ENCODE peak calls at places on chromosomes 7 and 10, in ten cellular contexts. O is ovary, A is suprapubic skin, V is breast epithelium, E is Caco-2, G is right atrium auricular region, U is IMR-90, L is SK-N-SH, R is Panc1, T is neural progenitor cell. K is an unnamed sample.

GRCh38 chr7:148151778-148152177 is 438.8 kb upstream of the C7orf33 start:
- DNase-seq in O (no peak), A (no peak), V (no peak), E (no peak), G (no peak), U (no peak), L (no peak), R (no peak), T (no peak), K (no peak)

GRCh38 chr10:80324086-80324485 is 32.5 kb downstream of the DYDC1 start:
- DNase-seq in O (no peak), A (no peak), V (no peak), E (no peak), G (no peak), U (peak; percentile 16), L (no peak), R (no peak), T (no peak), K (peak; percentile 21)

GRCh38 chr10:71553371-71553900 is 156.7 kb downstream of the CDH23 start:
- DNase-seq in O (no peak), A (no peak), V (no peak), E (no peak), G (no peak), U (no peak), L (no peak), R (no peak), T (peak; percentile 48), K (no peak)

GRCh38 chr10:92690211-92691041 is 671 bp downstream of the HHEX start:
- DNase-seq in O (no peak), A (no peak), V (peak; percentile 36), E (no peak), G (no peak), U (peak; percentile 69), L (peak; percentile 59), R (no peak), T (peak; percentile 58), K (peak; percentile 31)

GRCh38 chr10:2329082-2329481 is 591.8 kb upstream of the ADARB2 start:
- DNase-seq in O (no peak), A (no peak), V (no peak), E (no peak), G (no peak), U (no peak), L (no peak), R (no peak), T (no peak), K (no peak)

GRCh38 chr7:84647797-84648762 is 453.5 kb upstream of the SEMA3A start:
- DNase-seq in O (no peak), A (no peak), V (no peak), E (no peak), G (no peak), U (peak; percentile 94), L (no peak), R (no peak), T (no peak), K (no peak)

GRCh38 chr10:49622426-49623425 is 8.9 kb downstream of the CHAT start:
- DNase-seq in O (no peak), A (peak; percentile 35), V (no peak), E (peak; percentile 19), G (no peak), U (no peak), L (no peak), R (no peak), T (no peak), K (no peak)

GRCh38 chr7:121558288-121558687 is 162.2 kb upstream of the FAM3C start:
- DNase-seq in O (no peak), A (no peak), V (no peak), E (no peak), G (no peak), U (no peak), L (no peak), R (no peak), T (peak; percentile 51), K (no peak)

GRCh38 chr7:49692516-49692915 is 80.9 kb upstream of the VWC2 start:
- DNase-seq in O (no peak), A (no peak), V (no peak), E (no peak), G (no peak), U (no peak), L (no peak), R (no peak), T (no peak), K (no peak)

DNA sequence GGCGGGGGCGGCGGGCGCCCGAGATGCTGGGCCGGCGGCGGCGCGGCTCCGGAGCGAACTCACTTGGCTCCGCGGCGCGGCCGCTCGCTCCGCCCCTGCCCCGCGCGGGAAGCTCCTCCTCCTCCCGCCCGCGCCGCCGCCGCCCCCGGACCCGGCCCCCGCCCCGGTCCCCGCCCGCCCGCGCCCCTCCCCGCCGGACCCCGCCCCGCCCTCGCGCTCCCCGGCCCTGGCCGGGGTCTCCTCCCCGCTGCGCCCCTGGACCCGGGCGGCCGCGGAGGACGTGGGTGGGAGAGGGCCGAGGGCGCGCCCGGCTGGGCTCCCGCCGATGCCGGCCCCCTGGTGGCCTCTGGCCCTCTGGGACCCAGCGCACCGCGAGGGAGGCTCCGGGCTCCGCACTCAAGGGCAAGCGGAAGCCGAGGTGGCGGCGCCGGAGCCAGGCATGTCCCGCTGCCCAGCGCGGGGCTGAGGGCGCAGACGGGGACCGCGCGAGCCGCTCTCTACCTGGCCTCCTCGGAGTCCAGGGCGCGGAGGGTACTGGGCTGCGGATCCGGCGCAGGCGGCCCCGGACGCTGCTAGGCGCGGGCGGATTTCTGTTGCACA is at the start of gene TCERG1L:
- DNase-seq in O (peak; percentile 42), A (no peak), V (no peak), E (no peak), G (no peak), U (no peak), L (peak; percentile 88), R (no peak), T (peak; percentile 83), K (no peak)
- H3K4me3 ChIP-seq in O (peak within 1 kb of the TSS; percentile 28), A (peak within 1 kb of the TSS; percentile 49), V (peak within 1 kb of the TSS; percentile 53), E (no peak within 1 kb of the TSS), G (peak within 1 kb of the TSS; percentile 30), U (no peak within 1 kb of the TSS), L (peak within 1 kb of the TSS; percentile 29), R (no peak within 1 kb of the TSS), T (peak within 1 kb of the TSS; percentile 70), K (no peak within 1 kb of the TSS)

GRCh38 chr10:69965919-69966662 is 86.6 kb upstream of the MACROH2A2 start:
- DNase-seq in O (no peak), A (no peak), V (peak; percentile 10), E (no peak), G (peak; percentile 28), U (peak; percentile 70), L (no peak), R (no peak), T (no peak), K (peak; percentile 10)

GRCh38 chr10:69965086-69965485 is 87.6 kb upstream of the MACROH2A2 start:
- DNase-seq in O (no peak), A (no peak), V (peak; percentile 3), E (no peak), G (peak; percentile 48), U (no peak), L (no peak), R (no peak), T (no peak), K (no peak)

GRCh38 chr10:69972951-69973350 is 79.7 kb upstream of the MACROH2A2 start:
- DNase-seq in O (no peak), A (no peak), V (no peak), E (no peak), G (no peak), U (peak; percentile 85), L (no peak), R (no peak), T (no peak), K (no peak)

GRCh38 chr10:69969961-69970360 is 82.7 kb upstream of the MACROH2A2 start:
- DNase-seq in O (no peak), A (no peak), V (peak; percentile 13), E (no peak), G (no peak), U (no peak), L (no peak), R (no peak), T (no peak), K (no peak)

GRCh38 chr10:69968830-69969229 is 83.8 kb upstream of the MACROH2A2 start:
- DNase-seq in O (no peak), A (no peak), V (peak; percentile 16), E (no peak), G (no peak), U (peak; percentile 33), L (peak; percentile 45), R (no peak), T (peak; percentile 63), K (peak; percentile 42)
- TF ChIP-seq CTCF in O (no peak), A (no peak), V (no peak), E (peak; percentile 32), G (no peak), U (peak; percentile 27), L (peak; percentile 40), R (peak; percentile 72), T (peak; percentile 55), K (peak; percentile 26)

DNA sequence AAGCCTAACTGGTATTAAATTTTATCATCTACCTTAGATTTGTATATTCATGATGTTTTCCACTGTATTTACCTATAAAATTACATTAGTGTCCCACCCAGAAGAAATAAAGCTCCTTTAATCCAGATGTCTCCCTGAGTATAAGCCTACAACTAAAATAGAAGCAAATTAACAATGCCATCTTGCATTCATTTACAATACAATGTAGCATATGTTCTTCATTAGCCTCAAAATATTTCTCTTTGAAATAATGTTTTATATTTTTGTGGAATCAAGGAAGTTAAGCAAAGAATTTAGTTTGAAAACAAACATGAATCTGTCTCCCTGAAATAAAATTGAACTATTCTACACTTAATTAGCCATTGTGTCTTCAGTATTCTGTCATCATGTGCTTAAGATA is 112.3 kb downstream of the CACNA2D1 start:
- DNase-seq in O (no peak), A (no peak), V (no peak), E (no peak), G (no peak), U (no peak), L (no peak), R (no peak), T (no peak), K (no peak)
- H3K36me3 ChIP-seq in O (no peaks in the 10 kb centered on the region), A (no peaks in the 10 kb centered on the region), V (no peaks in the 10 kb centered on the region), E (no peaks in the 10 kb centered on the region), G (no peaks in the 10 kb centered on the region), U (no peaks in the 10 kb centered on the region), L (peaks cover 13% of the 10 kb centered on the region), R (no peaks in the 10 kb centered on the region), T (no peaks in the 10 kb centered on the region), K (no peaks in the 10 kb centered on the region)

GRCh38 chr7:155750255-155751125 is 61.8 kb downstream of the SHH start:
- DNase-seq in O (no peak), A (no peak), V (no peak), E (no peak), G (no peak), U (no peak), L (no peak), R (no peak), T (no peak), K (peak; percentile 37)
- H3K4me3 ChIP-seq in O (no peak overlapping the region), A (no peak overlapping the region), V (no peak overlapping the region), E (no peak overlapping the region), G (no peak overlapping the region), U (no peak overlapping the region), L (no peak overlapping the region), R (no peak overlapping the region), T (no peak overlapping the region), K (no peak overlapping the region)

GRCh38 chr10:115129752-115130151 is 36.6 kb downstream of the ATRNL1 start:
- DNase-seq in O (no peak), A (no peak), V (no peak), E (no peak), G (no peak), U (peak; percentile 37), L (peak; percentile 13), R (peak; percentile 20), T (peak; percentile 30), K (peak; percentile 44)
- TF ChIP-seq CTCF in O (peak; percentile 36), A (no peak), V (no peak), E (no peak), G (no peak), U (peak; percentile 56), L (peak; percentile 64), R (no peak), T (peak; percentile 62), K (no peak)